ENCODE peak calls at places on chromosome 2, in ten cellular contexts. M, F, J, O, T, H, X, C, V and E are unnamed samples.

GRCh38 chr2:217777906-217778305 is 224.9 kb downstream of the TNS1 start:
- DNase-seq in M (no peak), F (no peak), J (no peak), O (no peak), T (no peak), H (no peak), X (no peak), C (no peak), V (no peak), E (no peak)

GRCh38 chr2:19673213-19673791 is 228.5 kb downstream of the TTC32 start:
- DNase-seq in M (peak), F (no peak), J (no peak), O (no peak), T (no peak), H (peak), X (no peak), C (peak), V (no peak), E (no peak)

GRCh38 chr2:212173771-212174510 is 364.7 kb downstream of the ERBB4 start:
- DNase-seq in M (peak), F (no peak), J (no peak), O (no peak), T (no peak), H (no peak), X (no peak), C (peak), V (no peak), E (no peak)

GRCh38 chr2:239202836-239203235 is 198.0 kb downstream of the HDAC4 start:
- DNase-seq in M (no peak), F (no peak), J (no peak), O (no peak), T (no peak), H (no peak), X (no peak), C (no peak), V (no peak), E (no peak)

GRCh38 chr2:211133766-211134165 is 577.4 kb downstream of the CPS1 start:
- DNase-seq in M (peak), F (no peak), J (no peak), O (no peak), T (no peak), H (no peak), X (no peak), C (peak), V (no peak), E (peak)

GRCh38 chr2:215498411-215498810 is 62.5 kb upstream of the FN1 start:
- DNase-seq in M (peak), F (no peak), J (no peak), O (no peak), T (no peak), H (no peak), X (no peak), C (no peak), V (no peak), E (no peak)

GRCh38 chr2:119929537-119929936 is 83.3 kb upstream of the EPB41L5 start:
- DNase-seq in M (peak), F (peak), J (no peak), O (no peak), T (peak), H (no peak), X (no peak), C (no peak), V (peak), E (no peak)

GRCh38 chr2:228048838-228049490 is 132.5 kb downstream of the SPHKAP start:
- DNase-seq in M (peak), F (no peak), J (peak), O (no peak), T (no peak), H (peak), X (peak), C (peak), V (no peak), E (peak)

GRCh38 chr2:99242151-99242550 is 13.3 kb downstream of the LYG2 start:
- DNase-seq in M (no peak), F (no peak), J (no peak), O (no peak), T (no peak), H (no peak), X (no peak), C (no peak), V (no peak), E (no peak)

GRCh38 chr2:38436227-38436664 is 59.2 kb upstream of the ATL2 start:
- DNase-seq in M (no peak), F (no peak), J (no peak), O (no peak), T (no peak), H (no peak), X (no peak), C (peak), V (no peak), E (no peak)

GRCh38 chr2:10575566-10576300 is 114.0 kb downstream of the NOL10 start:
- DNase-seq in M (peak), F (no peak), J (no peak), O (no peak), T (no peak), H (no peak), X (peak), C (peak), V (no peak), E (peak)

GRCh38 chr2:95042472-95043271 is 17.2 kb downstream of the MAL start:
- DNase-seq in M (no peak), F (no peak), J (no peak), O (no peak), T (no peak), H (no peak), X (no peak), C (peak), V (no peak), E (no peak)

GRCh38 chr2:137192366-137193315 is 427.3 kb downstream of the THSD7B start:
- DNase-seq in M (peak), F (no peak), J (no peak), O (no peak), T (no peak), H (no peak), X (no peak), C (peak), V (no peak), E (no peak)

GRCh38 chr2:31386648-31387047 is 27.9 kb downstream of the XDH start:
- DNase-seq in M (no peak), F (no peak), J (peak), O (no peak), T (no peak), H (peak), X (no peak), C (peak), V (no peak), E (no peak)

GRCh38 chr2:173588931-173589369 is 234.3 kb downstream of the CDCA7 start:
- DNase-seq in M (no peak), F (no peak), J (no peak), O (no peak), T (no peak), H (no peak), X (no peak), C (peak), V (no peak), E (no peak)

GRCh38 chr2:186486651-186487647 is 889 bp downstream of the ZC3H15 start:
- DNase-seq in M (peak), F (no peak), J (no peak), O (no peak), T (no peak), H (no peak), X (no peak), C (peak), V (no peak), E (no peak)

GRCh38 chr2:70204452-70204851 is 13.6 kb upstream of the C2orf42 start:
- DNase-seq in M (no peak), F (no peak), J (no peak), O (no peak), T (no peak), H (no peak), X (no peak), C (no peak), V (no peak), E (no peak)

GRCh38 chr2:105297211-105297610 is 32.3 kb downstream of the TGFBRAP1 start:
- DNase-seq in M (peak), F (no peak), J (no peak), O (no peak), T (no peak), H (no peak), X (no peak), C (no peak), V (no peak), E (no peak)

GRCh38 chr2:217816396-217816869 is 186.4 kb downstream of the TNS1 start:
- DNase-seq in M (peak), F (no peak), J (no peak), O (no peak), T (no peak), H (no peak), X (no peak), C (no peak), V (no peak), E (no peak)

GRCh38 chr2:172230783-172231446 is 128.2 kb upstream of the DLX2 start:
- DNase-seq in M (no peak), F (no peak), J (no peak), O (no peak), T (no peak), H (no peak), X (no peak), C (no peak), V (no peak), E (peak)

GRCh38 chr2:173496746-173497145 is 142.1 kb downstream of the CDCA7 start:
- DNase-seq in M (peak), F (no peak), J (no peak), O (no peak), T (no peak), H (no peak), X (no peak), C (no peak), V (no peak), E (no peak)

GRCh38 chr2:75375646-75376582 is 176.6 kb upstream of the TACR1 start:
- DNase-seq in M (no peak), F (no peak), J (no peak), O (no peak), T (no peak), H (no peak), X (no peak), C (peak), V (no peak), E (no peak)

GRCh38 chr2:127671557-127672302 is 3.6 kb downstream of the LIMS2 start:
- DNase-seq in M (no peak), F (no peak), J (no peak), O (no peak), T (no peak), H (no peak), X (no peak), C (no peak), V (no peak), E (no peak)

GRCh38 chr2:32632089-32632488 is 4.2 kb downstream of the TTC27 start:
- DNase-seq in M (peak), F (no peak), J (no peak), O (no peak), T (no peak), H (no peak), X (no peak), C (peak), V (no peak), E (peak)

GRCh38 chr2:240995041-240995960 is 3.1 kb upstream of the SNED1 start:
- DNase-seq in M (no peak), F (no peak), J (no peak), O (no peak), T (no peak), H (no peak), X (no peak), C (no peak), V (no peak), E (no peak)

GRCh38 chr2:36287363-36288275 is 68.0 kb upstream of the CRIM1 start:
- DNase-seq in M (peak), F (no peak), J (no peak), O (no peak), T (no peak), H (no peak), X (no peak), C (no peak), V (no peak), E (peak)

GRCh38 chr2:219398721-219399333 is 11.1 kb upstream of the DNPEP start:
- DNase-seq in M (peak), F (no peak), J (no peak), O (no peak), T (no peak), H (no peak), X (no peak), C (peak), V (no peak), E (no peak)

GRCh38 chr2:109322111-109322510 is 193.1 kb downstream of the SH3RF3 start:
- DNase-seq in M (peak), F (no peak), J (no peak), O (no peak), T (no peak), H (no peak), X (no peak), C (peak), V (no peak), E (peak)

GRCh38 chr2:163731735-163732134 is 4.1 kb downstream of the FIGN start:
- DNase-seq in M (no peak), F (no peak), J (no peak), O (no peak), T (no peak), H (no peak), X (no peak), C (no peak), V (no peak), E (no peak)

GRCh38 chr2:21599417-21599816 is 475.6 kb downstream of the TDRD15 start:
- DNase-seq in M (no peak), F (no peak), J (no peak), O (no peak), T (no peak), H (no peak), X (no peak), C (no peak), V (no peak), E (no peak)

GRCh38 chr2:239540174-239540573 is 139.4 kb upstream of the HDAC4 start:
- DNase-seq in M (no peak), F (no peak), J (no peak), O (no peak), T (no peak), H (no peak), X (no peak), C (no peak), V (no peak), E (no peak)

GRCh38 chr2:143075711-143076110 is 53.5 kb upstream of the ARHGAP15 start:
- DNase-seq in M (no peak), F (no peak), J (no peak), O (no peak), T (no peak), H (no peak), X (no peak), C (no peak), V (no peak), E (no peak)

GRCh38 chr2:223563462-223563861 is 38.7 kb downstream of the SCG2 start:
- DNase-seq in M (peak), F (no peak), J (peak), O (no peak), T (no peak), H (no peak), X (peak), C (peak), V (no peak), E (peak)

GRCh38 chr2:217761645-217762277 is 241.0 kb downstream of the TNS1 start:
- DNase-seq in M (no peak), F (no peak), J (no peak), O (no peak), T (no peak), H (no peak), X (no peak), C (no peak), V (no peak), E (no peak)

GRCh38 chr2:161412346-161412745 is 3.8 kb upstream of the TBR1 start:
- DNase-seq in M (peak), F (no peak), J (no peak), O (no peak), T (no peak), H (no peak), X (no peak), C (no peak), V (no peak), E (no peak)

GRCh38 chr2:111119004-111119846 is 1.5 kb upstream of the BCL2L11 start:
- DNase-seq in M (peak), F (peak), J (no peak), O (peak), T (no peak), H (peak), X (no peak), C (no peak), V (peak), E (no peak)

GRCh38 chr2:156753766-156754165 is 317.6 kb downstream of the GPD2 start:
- DNase-seq in M (no peak), F (no peak), J (no peak), O (no peak), T (no peak), H (no peak), X (no peak), C (no peak), V (no peak), E (peak)

GRCh38 chr2:134011936-134012586 is 241.8 kb upstream of the MGAT5 start:
- DNase-seq in M (peak), F (no peak), J (no peak), O (no peak), T (no peak), H (no peak), X (no peak), C (no peak), V (no peak), E (no peak)